ENCODE peak calls at places on chromosomes 12 and 14, in ten cellular contexts. L is IMR-90, I is islet precursor cell, X is right cardiac atrium, C is SW480, U is T follicular helper cell, J is EL, E is NCI-H774, H is Right ventricle myocardium inferior, Q is Daoy. Z is an unnamed sample.

GRCh38 chr14:32703246-32703645 is 235.4 kb upstream of the NPAS3 start:
- DNase-seq in U (no peak), I (no peak), Q (no peak), X (no peak), H (no peak), L (no peak), E (no peak), C (no peak), J (no peak), Z (no peak)

GRCh38 chr12:57864382-57864781 is 17.9 kb upstream of the CTDSP2 start:
- DNase-seq in Q (peak), U (no peak), H (no peak), C (peak), J (no peak), E (no peak), X (peak), L (no peak), I (no peak), Z (no peak)

GRCh38 chr14:65107200-65107599 is 4.9 kb upstream of the MAX start:
- DNase-seq in Q (no peak), H (no peak), C (no peak), I (no peak), E (no peak), X (no peak), J (no peak), L (no peak), U (no peak), Z (no peak)

GRCh38 chr14:103204852-103205540 is 81.7 kb downstream of the TNFAIP2 start:
- DNase-seq in X (no peak), E (no peak), J (no peak), H (no peak), I (no peak), Q (no peak), C (no peak), L (peak), U (no peak), Z (no peak)

GRCh38 chr12:62767506-62767905 is 167.4 kb downstream of the PPM1H start:
- DNase-seq in X (no peak), U (no peak), Q (peak), J (peak), L (peak), I (no peak), C (no peak), H (no peak), E (no peak), Z (no peak)

GRCh38 chr12:31362115-31362758 is 36.3 kb upstream of the SINHCAF start:
- DNase-seq in J (no peak), C (peak), H (no peak), Q (peak), L (no peak), E (peak), U (no peak), X (no peak), I (peak), Z (peak)

GRCh38 chr12:78863482-78864427 is 819 bp upstream of the SYT1 start:
- DNase-seq in U (no peak), E (peak), H (peak), Q (peak), L (peak), C (peak), I (peak), X (peak), J (peak), Z (no peak)

GRCh38 chr12:46608431-46609280 is 217.1 kb downstream of the SLC38A4 start:
- DNase-seq in J (peak), L (peak), I (no peak), X (no peak), C (no peak), H (no peak), U (no peak), Q (peak), E (no peak), Z (no peak)

GRCh38 chr12:23333938-23334337 is 615.5 kb downstream of the SOX5 start:
- DNase-seq in I (no peak), C (no peak), L (no peak), E (no peak), X (no peak), U (no peak), H (no peak), J (no peak), Q (no peak), Z (no peak)

GRCh38 chr12:101793401-101793800 is 37.4 kb downstream of the GNPTAB start:
- DNase-seq in X (no peak), J (peak), C (no peak), U (no peak), Q (peak), I (no peak), H (no peak), L (peak), E (no peak), Z (no peak)

GRCh38 chr14:39015964-39016577 is 87.0 kb downstream of the SEC23A start:
- DNase-seq in U (no peak), E (no peak), I (no peak), Q (no peak), J (no peak), L (peak), H (no peak), X (no peak), C (no peak), Z (no peak)

GRCh38 chr12:54355104-54355815 is 9.0 kb downstream of the GPR84 start:
- DNase-seq in Q (no peak), L (no peak), H (no peak), I (peak), X (no peak), C (no peak), U (no peak), J (no peak), E (no peak), Z (no peak)

GRCh38 chr12:958449-959123 is 9.1 kb upstream of the RAD52 start:
- DNase-seq in C (no peak), X (no peak), E (no peak), L (no peak), U (no peak), Q (peak), J (no peak), H (no peak), I (no peak), Z (no peak)

GRCh38 chr12:116592116-116592637 is 33.0 kb downstream of the MAP1LC3B2 start:
- DNase-seq in Q (no peak), J (no peak), H (peak), C (no peak), I (no peak), L (no peak), X (peak), U (no peak), E (no peak), Z (no peak)

Z was measured in natural killer cell.